ENCODE peak calls at places on chromosomes 5 and 9, in five cellular contexts. E is fibroblast of the conjunctiva, X is NCI-H345, B is COR-L47, R is small intestine. J is an unnamed sample.

GRCh38 chr5:113354056-113354455 is 80.7 kb downstream of the TSSK1B start:
- DNase-seq in E (no peak), X (no peak), B (no peak), R (no peak), J (no peak)

GRCh38 chr5:67960939-67961338 is 254.6 kb upstream of the PIK3R1 start:
- DNase-seq in E (no peak), X (no peak), B (no peak), R (no peak), J (no peak)

GRCh38 chr9:35116898-35117551 is 1.4 kb upstream of the ATOSB start:
- DNase-seq in E (peak), X (peak), B (peak), R (peak), J (peak)

GRCh38 chr5:6905883-6906282 is 192.7 kb downstream of the TENT4A start:
- DNase-seq in E (no peak), X (no peak), B (no peak), R (no peak), J (no peak)

GRCh38 chr9:111916234-111916645 is 19.6 kb downstream of the UGCG start:
- DNase-seq in E (no peak), X (no peak), B (no peak), R (no peak), J (no peak)

GRCh38 chr5:159441441-159441840 is 111.2 kb upstream of the IL12B start:
- DNase-seq in E (no peak), X (no peak), B (no peak), R (no peak), J (peak)

GRCh38 chr9:121282309-121283071 is 14.5 kb downstream of the GSN start:
- DNase-seq in E (peak), X (no peak), B (no peak), R (no peak), J (peak)

GRCh38 chr5:43066799-43067741 is 27.0 kb upstream of the ANXA2R start:
- DNase-seq in E (peak), X (peak), B (peak), R (peak), J (peak)

GRCh38 chr9:36823934-36824333 is 210.1 kb downstream of the PAX5 start:
- DNase-seq in E (no peak), X (no peak), B (no peak), R (no peak), J (no peak)

GRCh38 chr9:132042324-132042723 is 37.3 kb downstream of the MED27 start:
- DNase-seq in E (peak), X (no peak), B (no peak), R (peak), J (no peak)

GRCh38 chr5:43281840-43282658 is 31.2 kb downstream of the HMGCS1 start:
- DNase-seq in E (no peak), X (no peak), B (no peak), R (no peak), J (no peak)

GRCh38 chr5:179284751-179285191 is 60.5 kb downstream of the ADAMTS2 start:
- DNase-seq in E (no peak), X (no peak), B (no peak), R (no peak), J (no peak)

GRCh38 chr5:109857405-109858031 is 167.8 kb downstream of the MAN2A1 start:
- DNase-seq in E (no peak), X (no peak), B (no peak), R (no peak), J (peak)

GRCh38 chr5:64207978-64208377 is 42.3 kb downstream of the RNF180 start:
- DNase-seq in E (no peak), X (peak), B (no peak), R (peak), J (peak)

GRCh38 chr9:88593537-88594185 is 58.7 kb downstream of the NXNL2 start:
- DNase-seq in E (peak), X (no peak), B (no peak), R (peak), J (peak)

GRCh38 chr5:88882321-88883038 is 504 bp downstream of the MEF2C start:
- DNase-seq in E (no peak), X (peak), B (no peak), R (no peak), J (peak)

GRCh38 chr9:136539427-136540412 is 6.1 kb downstream of the NOTCH1 start:
- DNase-seq in E (no peak), X (no peak), B (no peak), R (peak), J (peak)

GRCh38 chr5:145824040-145824439 is 11.1 kb downstream of the PRELID2 start:
- DNase-seq in E (no peak), X (no peak), B (no peak), R (no peak), J (no peak)

GRCh38 chr9:122005597-122005996 is 87.5 kb downstream of the TTLL11 start:
- DNase-seq in E (no peak), X (no peak), B (no peak), R (peak), J (no peak)

GRCh38 chr5:160211352-160211751 is 18.0 kb upstream of the FABP6 start:
- DNase-seq in E (no peak), X (no peak), B (no peak), R (peak), J (no peak)

GRCh38 chr5:172733179-172733973 is 37.6 kb downstream of the DUSP1 start:
- DNase-seq in E (peak), X (no peak), B (no peak), R (peak), J (no peak)

J was measured in RPMI8226.